ENCODE peak calls at places on chromosomes 13 and 19, in four cellular contexts. One of them, this sample, is unnamed.

GRCh38 chr13:20495087-20496023 is 30.3 kb downstream of the CRYL1 start:
- DNase-seq in cardiac fibroblast: peak
- DNase-seq in fibroblast of lung: peak
- DNase-seq in heart left ventricle: peak
- DNase-seq in this sample: peak

GRCh38 chr19:49210901-49211451 is 53.4 kb downstream of the TRPM4 start:
- DNase-seq in cardiac fibroblast: no peak
- DNase-seq in fibroblast of lung: no peak
- DNase-seq in heart left ventricle: no peak
- DNase-seq in this sample: no peak

GRCh38 chr19:29675120-29675649 is 9.9 kb downstream of the PLEKHF1 start:
- DNase-seq in cardiac fibroblast: no peak
- DNase-seq in fibroblast of lung: no peak
- DNase-seq in heart left ventricle: no peak
- DNase-seq in this sample: no peak

GRCh38 chr19:1251503-1252220 is 3.3 kb downstream of the MIDN start:
- DNase-seq in cardiac fibroblast: no peak
- DNase-seq in fibroblast of lung: no peak
- DNase-seq in heart left ventricle: no peak
- DNase-seq in this sample: no peak

GRCh38 chr13:78601124-78601885 is 2.0 kb downstream of the POU4F1 start:
- DNase-seq in cardiac fibroblast: peak
- DNase-seq in fibroblast of lung: peak
- DNase-seq in heart left ventricle: no peak
- DNase-seq in this sample: peak

GRCh38 chr19:30549151-30549550 is 177.0 kb downstream of the ZNF536 start:
- DNase-seq in cardiac fibroblast: no peak
- DNase-seq in fibroblast of lung: no peak
- DNase-seq in heart left ventricle: no peak
- DNase-seq in this sample: no peak

GRCh38 chr13:40318366-40318765 is 348.1 kb downstream of the FOXO1 start:
- DNase-seq in cardiac fibroblast: peak
- DNase-seq in fibroblast of lung: no peak
- DNase-seq in heart left ventricle: peak
- DNase-seq in this sample: no peak

GRCh38 chr13:33610471-33611015 is 207.4 kb upstream of the RFC3 start:
- DNase-seq in cardiac fibroblast: peak
- DNase-seq in fibroblast of lung: peak
- DNase-seq in heart left ventricle: peak
- DNase-seq in this sample: no peak

GRCh38 chr19:51107406-51108065 is 673 bp downstream of the CTU1 start:
- DNase-seq in cardiac fibroblast: peak
- DNase-seq in fibroblast of lung: peak
- DNase-seq in heart left ventricle: no peak
- DNase-seq in this sample: peak

GRCh38 chr13:84137292-84137691 is 255.0 kb upstream of the SLITRK1 start:
- DNase-seq in cardiac fibroblast: no peak
- DNase-seq in fibroblast of lung: peak
- DNase-seq in heart left ventricle: no peak
- DNase-seq in this sample: peak

GRCh38 chr13:21060827-21061076 is 634 bp downstream of the LATS2 start:
- DNase-seq in cardiac fibroblast: no peak
- DNase-seq in fibroblast of lung: no peak
- DNase-seq in heart left ventricle: peak
- DNase-seq in this sample: no peak

DNA sequence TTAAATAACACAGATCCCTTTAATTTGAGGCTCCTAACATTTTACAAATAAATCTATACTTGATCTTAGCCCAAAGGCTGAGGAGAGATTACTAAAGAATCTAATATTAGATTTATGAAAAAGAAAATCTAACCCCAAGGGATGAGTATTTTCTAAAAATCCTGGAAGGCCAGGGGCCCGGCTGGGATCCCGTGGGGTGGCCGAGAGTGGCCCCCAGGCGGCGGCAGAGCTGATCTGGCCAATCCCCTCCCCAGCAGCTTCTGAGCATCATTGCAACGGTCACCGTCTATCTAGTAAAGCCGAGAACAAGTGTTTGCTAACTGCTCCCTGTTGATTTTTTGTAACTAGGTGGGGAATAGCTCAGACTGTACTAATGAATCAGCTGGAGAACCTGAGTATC is 37.5 kb downstream of the ADPRHL1 start:
- DNase-seq in cardiac fibroblast: no peak
- DNase-seq in fibroblast of lung: no peak
- DNase-seq in heart left ventricle: no peak
- DNase-seq in this sample: no peak
- TF ChIP-seq CTCF in cardiac fibroblast: no peak
- TF ChIP-seq CTCF in fibroblast of lung: no peak
- TF ChIP-seq CTCF in heart left ventricle: no peak
- TF ChIP-seq CTCF in this sample: no peak

GRCh38 chr13:26050568-26051230 is 1.1 kb downstream of the SHISA2 start:
- DNase-seq in cardiac fibroblast: peak
- DNase-seq in fibroblast of lung: peak
- DNase-seq in heart left ventricle: no peak
- DNase-seq in this sample: no peak
- H3K4me3 ChIP-seq in cardiac fibroblast: no peak
- H3K4me3 ChIP-seq in fibroblast of lung: no peak
- H3K4me3 ChIP-seq in heart left ventricle: peak
- H3K4me3 ChIP-seq in this sample: no peak

GRCh38 chr19:52626915-52627314 is 11.2 kb downstream of the ZNF83 start:
- DNase-seq in cardiac fibroblast: no peak
- DNase-seq in fibroblast of lung: no peak
- DNase-seq in heart left ventricle: no peak
- DNase-seq in this sample: no peak

GRCh38 chr19:52621376-52621775 is 16.8 kb downstream of the ZNF83 start:
- DNase-seq in cardiac fibroblast: no peak
- DNase-seq in fibroblast of lung: no peak
- DNase-seq in heart left ventricle: no peak
- DNase-seq in this sample: no peak

GRCh38 chr19:52622261-52622660 is 15.9 kb downstream of the ZNF83 start:
- DNase-seq in cardiac fibroblast: no peak
- DNase-seq in fibroblast of lung: no peak
- DNase-seq in heart left ventricle: no peak
- DNase-seq in this sample: no peak
- TF ChIP-seq CTCF in cardiac fibroblast: no peak
- TF ChIP-seq CTCF in fibroblast of lung: no peak
- TF ChIP-seq CTCF in heart left ventricle: no peak
- TF ChIP-seq CTCF in this sample: no peak

DNA sequence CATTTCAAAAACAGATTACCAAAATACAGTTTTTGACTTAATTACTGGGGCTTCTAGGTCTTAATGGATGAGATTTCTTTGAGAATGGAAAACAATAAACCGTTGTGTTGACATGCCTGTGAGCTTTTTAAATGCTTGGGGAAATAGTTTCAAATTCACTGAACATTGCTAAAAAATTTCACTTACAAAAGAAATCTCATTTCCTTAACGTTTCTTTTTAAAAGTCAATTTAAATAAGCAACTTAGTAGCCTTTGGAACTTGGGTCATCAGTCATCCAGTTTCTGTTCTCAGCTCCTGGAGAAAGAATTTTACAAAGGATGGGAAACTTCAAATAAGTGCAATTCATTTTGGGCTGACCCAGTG is 4.4 kb downstream of the ZC3H4 start:
- DNase-seq in cardiac fibroblast: no peak
- DNase-seq in fibroblast of lung: no peak
- DNase-seq in heart left ventricle: no peak
- DNase-seq in this sample: no peak
- H3K4me3 ChIP-seq in cardiac fibroblast: peak
- H3K4me3 ChIP-seq in fibroblast of lung: peak
- H3K4me3 ChIP-seq in heart left ventricle: peak
- H3K4me3 ChIP-seq in this sample: peak

GRCh38 chr19:36833430-36833829 is 4.8 kb downstream of the ZNF790 start:
- DNase-seq in cardiac fibroblast: no peak
- DNase-seq in fibroblast of lung: no peak
- DNase-seq in heart left ventricle: no peak
- DNase-seq in this sample: no peak

GRCh38 chr19:36837525-36837901 is 674 bp downstream of the ZNF790 start:
- DNase-seq in cardiac fibroblast: no peak
- DNase-seq in fibroblast of lung: no peak
- DNase-seq in heart left ventricle: no peak
- DNase-seq in this sample: peak

GRCh38 chr19:36838784-36839324 is 667 bp upstream of the ZNF790 start:
- DNase-seq in cardiac fibroblast: peak
- DNase-seq in fibroblast of lung: peak
- DNase-seq in heart left ventricle: no peak
- DNase-seq in this sample: no peak

GRCh38 chr19:36837902-36838783 is at the start of gene ZNF790:
- DNase-seq in cardiac fibroblast: peak
- DNase-seq in fibroblast of lung: peak
- DNase-seq in heart left ventricle: peak
- DNase-seq in this sample: peak
- TF ChIP-seq CTCF in cardiac fibroblast: no peak
- TF ChIP-seq CTCF in fibroblast of lung: no peak
- TF ChIP-seq CTCF in heart left ventricle: no peak
- TF ChIP-seq CTCF in this sample: no peak

DNA sequence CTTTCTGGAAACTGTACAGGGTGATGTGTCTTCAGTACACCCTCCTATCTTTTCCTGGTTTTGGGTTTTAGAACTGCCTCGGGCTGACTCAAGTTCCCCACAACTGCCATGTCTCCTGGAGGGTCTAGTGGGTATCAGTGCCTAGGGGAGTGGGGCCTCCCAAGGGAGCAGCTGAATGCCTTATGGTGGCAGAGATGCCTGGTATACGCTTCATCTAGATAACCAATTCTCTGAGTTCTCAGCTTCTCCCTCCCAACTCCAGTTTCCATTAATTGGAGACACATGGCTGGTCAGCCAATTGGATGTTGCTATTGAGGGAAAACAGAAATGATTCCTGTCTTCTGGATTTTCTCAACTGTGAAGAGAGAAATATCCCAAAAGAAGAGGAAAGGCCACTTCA is 12.8 kb downstream of the ZNF439 start:
- DNase-seq in cardiac fibroblast: no peak
- DNase-seq in fibroblast of lung: no peak
- DNase-seq in heart left ventricle: no peak
- DNase-seq in this sample: no peak
- H3K4me3 ChIP-seq in cardiac fibroblast: no peak
- H3K4me3 ChIP-seq in fibroblast of lung: no peak
- H3K4me3 ChIP-seq in heart left ventricle: no peak
- H3K4me3 ChIP-seq in this sample: no peak

DNA sequence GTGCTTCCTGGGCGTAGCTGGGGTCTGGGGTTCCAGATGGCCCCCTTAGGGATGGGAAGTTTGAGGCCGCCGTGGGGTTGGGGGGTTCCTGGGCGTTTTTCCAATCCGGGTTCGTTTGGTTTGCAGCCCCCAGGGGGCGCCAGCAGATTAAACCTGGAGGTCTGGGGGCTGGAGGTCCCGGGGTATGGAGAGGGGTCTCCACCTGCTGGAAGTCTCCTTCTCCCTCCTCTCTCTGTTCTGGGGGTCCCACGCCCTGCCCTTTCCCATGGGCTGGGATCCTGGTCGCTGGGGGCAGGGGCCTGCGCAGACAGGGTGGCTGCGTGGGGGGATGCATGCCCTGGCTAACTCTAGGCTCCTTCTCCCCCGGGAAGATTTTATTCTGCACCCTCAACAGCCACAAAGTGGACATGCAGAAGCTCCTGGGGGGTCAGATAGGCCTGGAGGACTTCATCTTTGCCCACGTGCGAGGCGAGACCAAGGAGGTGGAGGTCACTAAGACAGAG is 897 bp downstream of the GIPC3 start:
- DNase-seq in cardiac fibroblast: no peak
- DNase-seq in fibroblast of lung: no peak
- DNase-seq in heart left ventricle: no peak
- DNase-seq in this sample: no peak
- TF ChIP-seq CTCF in cardiac fibroblast: peak
- TF ChIP-seq CTCF in fibroblast of lung: peak
- TF ChIP-seq CTCF in heart left ventricle: peak
- TF ChIP-seq CTCF in this sample: peak

GRCh38 chr13:110233181-110233641 is 73.7 kb downstream of the COL4A1 start:
- DNase-seq in cardiac fibroblast: peak
- DNase-seq in fibroblast of lung: peak
- DNase-seq in heart left ventricle: no peak
- DNase-seq in this sample: peak
- H3K4me3 ChIP-seq in cardiac fibroblast: peak
- H3K4me3 ChIP-seq in fibroblast of lung: peak
- H3K4me3 ChIP-seq in heart left ventricle: peak
- H3K4me3 ChIP-seq in this sample: peak

GRCh38 chr13:70938462-70938861 is 830.2 kb upstream of the KLHL1 start:
- DNase-seq in cardiac fibroblast: no peak
- DNase-seq in fibroblast of lung: no peak
- DNase-seq in heart left ventricle: no peak
- DNase-seq in this sample: no peak
- TF ChIP-seq CTCF in cardiac fibroblast: no peak
- TF ChIP-seq CTCF in fibroblast of lung: no peak
- TF ChIP-seq CTCF in heart left ventricle: no peak
- TF ChIP-seq CTCF in this sample: no peak